ENCODE peak calls at places on chromosomes 7 and 10, in four cellular contexts. A is aorta, M is AG10803, D is adipocyte. B is an unnamed sample.
A peak's percentile ranks its signal among the peaks of the same experiment; 100 is the strongest.

GRCh38 chr7:21981524-21981923 is 35.8 kb upstream of the CDCA7L start:
- DNase-seq in D (no peak), A (no peak), M (no peak), B (no peak)

GRCh38 chr10:109587366-109587765 is 335.9 kb downstream of the XPNPEP1 start:
- DNase-seq in D (no peak), M (no peak), A (no peak), B (no peak)

GRCh38 chr7:88146611-88147010 is 73.2 kb downstream of the SRI start:
- DNase-seq in M (no peak), D (no peak), A (no peak), B (no peak)

GRCh38 chr10:4918236-4918635 is 45.0 kb upstream of the AKR1C1 start:
- DNase-seq in M (no peak), D (no peak), A (no peak), B (no peak)

GRCh38 chr10:6563075-6563474 is 17.0 kb downstream of the PRKCQ start:
- DNase-seq in A (no peak), M (no peak), D (no peak), B (no peak)

GRCh38 chr7:7438851-7439250 is 96.8 kb downstream of the COL28A1 start:
- DNase-seq in A (no peak), M (peak; percentile 97), D (peak; percentile 87), B (peak; percentile 88)

GRCh38 chr7:39622609-39623311 is 612 bp upstream of the RALA start:
- DNase-seq in M (no peak), A (no peak), D (no peak), B (no peak)

GRCh38 chr7:90595801-90596683 is at the start of gene CDK14:
- DNase-seq in A (peak; percentile 95), D (peak; percentile 93), M (peak; percentile 67), B (no peak)

GRCh38 chr10:98273454-98273850 is 5.5 kb upstream of the LOXL4 start:
- DNase-seq in D (no peak), M (no peak), A (no peak), B (no peak)

GRCh38 chr7:158432369-158433270 is 155.0 kb downstream of the PTPRN2 start:
- DNase-seq in A (no peak), D (no peak), M (no peak), B (peak; percentile 9)

GRCh38 chr7:157278791-157279678 is 57.8 kb upstream of the DNAJB6 start:
- DNase-seq in D (peak; percentile 17), M (peak; percentile 20), A (peak; percentile 89), B (no peak)

GRCh38 chr7:157278167-157278790 is 58.5 kb upstream of the DNAJB6 start:
- DNase-seq in M (no peak), A (peak; percentile 68), D (no peak), B (no peak)

GRCh38 chr7:157276091-157276561 is 60.7 kb upstream of the DNAJB6 start:
- DNase-seq in D (no peak), M (no peak), A (peak; percentile 62), B (no peak)

GRCh38 chr7:157274991-157275427 is 61.8 kb upstream of the DNAJB6 start:
- DNase-seq in D (no peak), A (peak; percentile 71), M (no peak), B (no peak)

GRCh38 chr7:157276731-157277562 is 59.9 kb upstream of the DNAJB6 start:
- DNase-seq in M (peak; percentile 40), D (no peak), A (peak; percentile 79), B (no peak)
- H3K4me3 ChIP-seq in M (no peak overlapping the region), D (no peak overlapping the region), A (no peak overlapping the region), B (no peak overlapping the region)

DNA sequence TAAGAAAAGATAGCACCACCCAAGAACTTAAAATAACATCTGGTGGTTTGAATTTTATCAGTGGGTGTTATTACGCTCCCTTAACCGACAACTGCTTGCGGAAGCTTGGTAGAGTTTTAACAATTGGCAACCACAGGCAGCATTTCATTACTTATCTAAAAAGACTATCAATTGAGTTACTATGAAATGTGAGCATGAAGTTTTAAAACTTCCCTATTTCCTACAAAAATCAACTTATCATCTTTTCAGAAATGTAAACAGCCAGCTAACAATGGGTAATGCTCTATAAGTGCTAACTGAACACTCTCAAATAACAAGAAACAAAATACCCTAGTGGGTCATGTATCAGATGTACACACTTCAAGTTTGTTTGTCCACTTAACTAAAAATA is 68.8 kb downstream of the OSBPL3 start:
- DNase-seq in M (no peak), D (no peak), A (no peak), B (no peak)
- H3K4me3 ChIP-seq in M (no peak overlapping the region), D (no peak overlapping the region), A (no peak overlapping the region), B (no peak overlapping the region)

GRCh38 chr10:22674215-22674930 is 40.0 kb downstream of the PIP4K2A start:
- DNase-seq in D (no peak), M (no peak), A (no peak), B (no peak)

GRCh38 chr10:22673785-22674184 is 40.6 kb downstream of the PIP4K2A start:
- DNase-seq in M (no peak), D (no peak), A (no peak), B (no peak)

GRCh38 chr10:22669163-22669711 is 45.1 kb downstream of the PIP4K2A start:
- DNase-seq in A (no peak), D (no peak), M (no peak), B (no peak)

GRCh38 chr10:22670796-22671195 is 43.6 kb downstream of the PIP4K2A start:
- DNase-seq in M (peak; percentile 78), D (peak; percentile 41), A (no peak), B (no peak)

DNA sequence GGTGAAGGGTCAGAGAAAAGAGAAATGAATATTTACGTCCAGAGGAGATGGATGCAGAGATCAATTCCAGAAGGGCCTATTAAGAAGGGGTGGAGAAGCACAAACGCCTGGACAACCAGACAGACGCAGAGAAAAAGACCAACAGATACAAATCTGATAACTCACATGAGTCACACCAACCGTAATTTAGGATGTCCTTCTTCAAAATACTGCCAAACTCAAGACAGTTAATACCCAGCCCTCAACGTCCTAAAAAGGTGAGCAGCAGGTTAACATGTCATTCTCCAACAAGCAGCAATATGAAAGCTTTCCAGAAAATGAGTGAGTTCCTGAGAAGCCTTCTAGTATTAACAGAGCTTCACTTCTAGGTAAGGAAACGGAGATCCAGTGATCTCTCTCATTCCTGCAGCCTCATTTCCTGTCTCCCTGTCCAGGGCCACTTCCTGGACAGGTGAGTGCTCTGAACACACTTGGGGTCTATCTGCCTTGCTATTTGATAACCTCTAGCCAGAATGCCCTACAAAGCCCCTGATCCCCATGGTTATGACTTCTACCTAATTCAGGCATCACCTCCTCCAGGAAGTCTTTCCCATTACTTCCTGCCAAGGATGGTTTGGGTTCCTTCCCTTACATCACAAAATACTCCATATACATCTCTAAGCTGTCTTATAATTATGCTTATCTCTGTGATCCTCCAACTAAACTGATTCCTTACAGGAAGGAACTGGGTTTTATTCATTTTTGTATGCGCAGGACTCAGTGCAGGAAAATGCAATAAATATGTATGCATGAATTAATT is 41.6 kb downstream of the PIP4K2A start:
- DNase-seq in M (no peak), A (no peak), D (no peak), B (no peak)
- H3K4me3 ChIP-seq in M (no peak overlapping the region), A (no peak overlapping the region), D (no peak overlapping the region), B (no peak overlapping the region)

GRCh38 chr10:123154943-123155505 is 822 bp downstream of the BUB3 start:
- DNase-seq in A (no peak), D (peak; percentile 70), M (peak; percentile 48), B (no peak)

GRCh38 chr10:123157210-123157609 is 3.0 kb downstream of the BUB3 start:
- DNase-seq in M (peak; percentile 16), A (no peak), D (peak; percentile 49), B (peak; percentile 39)

GRCh38 chr10:123154092-123154942 is at the start of gene BUB3:
- DNase-seq in A (peak; percentile 98), D (peak; percentile 100), M (peak; percentile 99), B (peak; percentile 97)

GRCh38 chr10:123153486-123154091 is 613 bp upstream of the BUB3 start:
- DNase-seq in A (no peak), M (no peak), D (no peak), B (no peak)

GRCh38 chr10:123156091-123156490 is 1.9 kb downstream of the BUB3 start:
- DNase-seq in D (peak; percentile 53), M (peak; percentile 39), A (no peak), B (no peak)
- H3K4me3 ChIP-seq in D (peak overlapping the region; percentile 97), M (peak overlapping the region; percentile 97), A (no peak overlapping the region), B (no peak overlapping the region)

DNA sequence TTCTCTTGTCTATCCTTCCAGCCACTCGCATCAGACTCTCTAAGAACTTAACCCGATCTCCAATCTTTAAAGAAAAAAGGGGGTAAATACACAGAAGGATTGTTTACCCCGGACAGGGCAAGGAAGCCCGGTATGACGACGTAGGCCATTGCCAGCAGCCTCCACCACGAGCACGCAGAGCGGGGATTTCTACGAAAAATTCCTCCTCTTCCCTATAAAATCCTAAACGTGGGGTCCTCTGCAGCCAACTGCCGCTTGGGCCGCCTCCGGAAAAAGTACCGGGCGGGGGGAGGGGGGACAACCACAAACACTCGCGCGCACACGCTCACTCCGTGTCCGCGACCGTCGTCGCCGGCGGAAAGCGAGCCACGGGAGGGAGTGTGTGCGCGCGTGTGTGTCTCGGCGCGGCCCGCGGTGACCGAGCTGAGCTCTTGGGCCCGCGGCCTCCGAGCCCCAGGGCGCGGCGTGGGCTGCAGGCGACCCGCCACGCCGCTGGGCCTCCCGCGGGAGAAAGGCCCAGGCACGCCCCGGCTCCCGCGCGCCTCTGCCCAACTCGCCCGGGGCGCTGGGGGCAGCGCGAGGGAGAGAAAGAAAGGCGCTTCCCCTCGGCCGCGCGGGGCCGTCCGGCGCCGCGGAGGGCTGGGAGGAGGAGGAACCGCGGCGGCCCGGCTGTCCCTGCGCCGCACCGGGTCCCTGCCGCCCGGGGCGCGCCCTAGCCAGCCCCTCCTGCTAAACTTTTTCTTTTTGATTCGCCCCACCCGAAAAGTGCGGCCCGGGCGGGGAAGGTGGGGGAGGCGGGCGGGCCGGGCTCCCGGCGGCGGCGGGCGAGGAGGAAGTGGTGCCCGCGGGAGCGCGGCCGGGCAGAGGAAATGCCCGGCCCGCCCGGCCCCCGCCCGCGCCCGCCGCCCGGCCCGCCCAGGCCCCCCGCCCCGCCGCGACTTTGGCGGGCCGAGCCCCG is 1.6 kb downstream of the CTBP2 start:
- DNase-seq in D (peak; percentile 73), M (peak; percentile 55), A (peak; percentile 83), B (no peak)
- H3K4me3 ChIP-seq in D (peak overlapping the region; percentile 93), M (peak overlapping the region; percentile 66), A (peak overlapping the region; percentile 99), B (peak overlapping the region; percentile 81)

GRCh38 chr7:12687213-12688171 is at the start of gene ARL4A:
- DNase-seq in D (peak; percentile 100), M (peak; percentile 96), A (peak; percentile 99), B (peak; percentile 84)

GRCh38 chr7:12692479-12693259 is 5.2 kb downstream of the ARL4A start:
- DNase-seq in D (no peak), A (no peak), M (no peak), B (no peak)

GRCh38 chr7:12692035-12692434 is 4.6 kb downstream of the ARL4A start:
- DNase-seq in M (no peak), D (no peak), A (no peak), B (no peak)

GRCh38 chr7:12686894-12687212 is 580 bp upstream of the ARL4A start:
- DNase-seq in M (no peak), D (no peak), A (no peak), B (no peak)

GRCh38 chr7:12690041-12690878 is 2.8 kb downstream of the ARL4A start:
- DNase-seq in M (no peak), D (no peak), A (no peak), B (no peak)
- H3K4me3 ChIP-seq in M (no peak overlapping the region), D (peak overlapping the region; percentile 68), A (no peak overlapping the region), B (no peak overlapping the region)

B was measured in epithelial cell of proximal tubule.